ENCODE peak calls at places on chromosomes 3 and 15, in eight cellular contexts. W is NCI-H2081; L is AG09309; Q is KBM-7; R is activated naive CD4-positive, alpha-beta T cell; J is stimulated activated CD4-positive, alpha-beta T cell treated with anti-CD3 and anti-CD28 coated beads, Interleukin-12 subunit alpha, Interleukin-12 subunit beta, amount 100 ng/mL, for 24 hours; P is fibroblast of the aortic adventitia; S is naive thymus-derived CD8-positive, alpha-beta T cell. D is an unnamed sample.
A peak's percentile ranks its signal among the peaks of the same experiment; 100 is the strongest.

GRCh38 chr15:90300988-90301715 is 35.7 kb downstream of the NGRN start:
- DNase-seq in J (peak; percentile 62), L (no peak), S (peak; percentile 77), Q (peak; percentile 58), P (peak; percentile 33), W (peak; percentile 33), R (peak; percentile 7), D (no peak)

GRCh38 chr3:72381584-72381983 is 466.7 kb downstream of the SHQ1 start:
- DNase-seq in S (no peak), J (no peak), L (no peak), P (no peak), W (no peak), Q (no peak), R (no peak), D (no peak)

GRCh38 chr3:129023909-129024308 is 22.8 kb downstream of the EFCC1 start:
- DNase-seq in W (peak; percentile 59), P (no peak), J (no peak), R (no peak), L (no peak), Q (peak; percentile 27), S (no peak), D (no peak)

GRCh38 chr3:133935843-133936825 is 40.5 kb upstream of the RAB6B start:
- DNase-seq in L (no peak), P (no peak), S (no peak), W (no peak), J (no peak), Q (no peak), R (no peak), D (no peak)

GRCh38 chr15:90412356-90413194 is 24.5 kb downstream of the IQGAP1 start:
- DNase-seq in L (peak; percentile 18), R (no peak), S (no peak), J (no peak), P (peak; percentile 90), W (no peak), Q (peak; percentile 64), D (no peak)

GRCh38 chr15:70508561-70509281 is 254.6 kb downstream of the UACA start:
- DNase-seq in S (no peak), J (peak; percentile 45), W (no peak), L (peak; percentile 57), P (peak; percentile 89), Q (no peak), R (no peak), D (no peak)

GRCh38 chr15:89018235-89018634 is 70.0 kb upstream of the ABHD2 start:
- DNase-seq in P (peak; percentile 97), L (no peak), R (no peak), J (no peak), W (no peak), Q (no peak), S (no peak), D (no peak)

GRCh38 chr3:113626513-113627371 is 69.7 kb downstream of the USF3 start:
- DNase-seq in J (no peak), L (peak; percentile 18), S (no peak), W (peak; percentile 52), R (no peak), Q (peak; percentile 87), P (peak; percentile 67), D (peak; percentile 2)

GRCh38 chr3:100533176-100533575 is 40.8 kb downstream of the TMEM45A start:
- DNase-seq in R (no peak), S (no peak), L (peak; percentile 81), J (no peak), P (peak; percentile 59), Q (no peak), W (no peak), D (no peak)

GRCh38 chr15:35182841-35183479 is 97.9 kb upstream of the NANOGP8 start:
- DNase-seq in P (no peak), R (no peak), J (no peak), W (peak; percentile 90), L (no peak), S (no peak), Q (no peak), D (no peak)

GRCh38 chr15:75961332-75961731 is 50.9 kb downstream of the NRG4 start:
- DNase-seq in R (no peak), W (no peak), P (no peak), L (no peak), J (no peak), S (no peak), Q (no peak), D (no peak)

GRCh38 chr3:32493437-32494414 is 8.9 kb downstream of the CMTM6 start:
- DNase-seq in J (no peak), S (no peak), P (peak; percentile 52), L (no peak), W (no peak), Q (no peak), R (no peak), D (no peak)

GRCh38 chr3:27147215-27147614 is 222.0 kb downstream of the NEK10 start:
- DNase-seq in P (peak; percentile 19), L (no peak), W (no peak), J (no peak), R (no peak), Q (no peak), S (no peak), D (no peak)

GRCh38 chr3:53804697-53805462 is 41.3 kb downstream of the CHDH start:
- DNase-seq in Q (no peak), J (no peak), R (no peak), L (peak; percentile 25), P (peak; percentile 79), W (no peak), S (no peak), D (peak; percentile 34)

D was measured in GOT3.